ENCODE peak calls at places on chromosomes 2 and 18, in four cellular contexts. G, Y, S and U are unnamed samples.

GRCh38 chr18:1865869-1866268 is 705.4 kb downstream of the METTL4 start:
- DNase-seq in S (no peak), Y (no peak), G (no peak), U (no peak)

GRCh38 chr2:27915191-27915590 is 24.7 kb downstream of the BABAM2 start:
- DNase-seq in S (no peak), G (peak; percentile 34), Y (no peak), U (no peak)

GRCh38 chr2:234603619-234604018 is 106.7 kb upstream of the ARL4C start:
- DNase-seq in G (no peak), Y (no peak), S (no peak), U (no peak)

GRCh38 chr2:237563816-237564215 is 2.6 kb upstream of the PRLH start:
- DNase-seq in S (no peak), Y (no peak), G (peak; percentile 50), U (no peak)

GRCh38 chr2:199055336-199055735 is 402.4 kb downstream of the SATB2 start:
- DNase-seq in S (peak; percentile 76), G (no peak), Y (no peak), U (no peak)

GRCh38 chr2:36540986-36541750 is 56.8 kb downstream of the FEZ2 start:
- DNase-seq in S (no peak), Y (no peak), G (no peak), U (peak; percentile 27)

GRCh38 chr18:37322497-37323035 is 243.0 kb downstream of the CELF4 start:
- DNase-seq in S (peak; percentile 17), G (peak; percentile 52), Y (no peak), U (peak; percentile 67)

GRCh38 chr2:112831956-112832567 is 4.5 kb downstream of the IL1B start:
- DNase-seq in G (no peak), S (no peak), Y (no peak), U (no peak)

GRCh38 chr18:65852273-65852672 is 101.5 kb downstream of the CDH7 start:
- DNase-seq in S (no peak), Y (no peak), G (no peak), U (no peak)

GRCh38 chr2:161122772-161123530 is 37.3 kb upstream of the TANK start:
- DNase-seq in G (peak; percentile 95), S (peak; percentile 92), Y (peak; percentile 3), U (no peak)

GRCh38 chr2:230503798-230504197 is 87.8 kb downstream of the SP100 start:
- DNase-seq in S (no peak), Y (no peak), G (no peak), U (no peak)

GRCh38 chr18:55699233-55699765 is 111.3 kb upstream of the TCF4 start:
- DNase-seq in Y (no peak), S (no peak), G (peak; percentile 14), U (no peak)

GRCh38 chr2:216992056-216992455 is 132.2 kb upstream of the TNP1 start:
- DNase-seq in Y (no peak), G (peak; percentile 52), S (no peak), U (no peak)

GRCh38 chr2:213316001-213316735 is 31.9 kb downstream of the SPAG16 start:
- DNase-seq in S (peak; percentile 35), Y (no peak), G (peak; percentile 90), U (no peak)

GRCh38 chr2:167646557-167646956 is 600.8 kb downstream of the STK39 start:
- DNase-seq in G (no peak), Y (no peak), S (no peak), U (no peak)

GRCh38 chr18:2979871-2980606 is 32.9 kb downstream of the LPIN2 start:
- DNase-seq in G (no peak), S (no peak), Y (no peak), U (no peak)

GRCh38 chr2:174145827-174146226 is 102.5 kb downstream of the OLA1 start:
- DNase-seq in G (peak; percentile 53), Y (no peak), S (peak; percentile 33), U (no peak)

GRCh38 chr2:219483451-219484342 is 15.0 kb upstream of the GMPPA start:
- DNase-seq in Y (no peak), G (no peak), S (no peak), U (no peak)

GRCh38 chr2:112523291-112523777 is 18.9 kb upstream of the POLR1B start:
- DNase-seq in Y (no peak), G (no peak), S (no peak), U (no peak)

GRCh38 chr2:36409971-36410370 is 54.4 kb downstream of the CRIM1 start:
- DNase-seq in Y (no peak), G (no peak), S (no peak), U (no peak)